ENCODE peak calls at places on chromosomes 7 and 10, in six cellular contexts. U, T, A, B, P and O are unnamed samples.
A peak's percentile ranks its signal among the peaks of the same experiment; 100 is the strongest.

GRCh38 chr7:129853661-129854268 is 99.0 kb downstream of the UBE2H start:
- DNase-seq in B (no peak), A (no peak), U (no peak), T (no peak), P (no peak), O (no peak)

GRCh38 chr7:128063025-128063560 is 31.9 kb upstream of the LRRC4 start:
- DNase-seq in U (no peak), A (no peak), T (no peak), B (no peak), P (no peak), O (no peak)

GRCh38 chr10:6211341-6212265 is 8.9 kb downstream of the PFKFB3 start:
- DNase-seq in T (no peak), A (peak; percentile 50), P (no peak), U (peak; percentile 85), B (no peak), O (no peak)

GRCh38 chr7:7953761-7954160 is 14.8 kb upstream of the GLCCI1 start:
- DNase-seq in U (no peak), P (no peak), B (no peak), T (no peak), A (no peak), O (no peak)

GRCh38 chr7:65251851-65252620 is 121.6 kb upstream of the ZNF92 start:
- DNase-seq in B (peak; percentile 53), P (peak; percentile 27), A (peak; percentile 85), U (peak; percentile 98), T (no peak), O (no peak)

GRCh38 chr7:140696679-140697446 is at the start of gene NDUFB2:
- DNase-seq in B (peak; percentile 67), T (peak; percentile 81), P (peak; percentile 57), A (peak; percentile 96), U (peak; percentile 96), O (peak; percentile 92)

GRCh38 chr10:84076540-84077195 is 62.6 kb upstream of the GHITM start:
- DNase-seq in T (peak; percentile 10), U (no peak), P (no peak), A (no peak), B (peak; percentile 19), O (no peak)

GRCh38 chr7:100566018-100566531 is 7.6 kb downstream of the SAP25 start:
- DNase-seq in B (no peak), A (no peak), U (peak; percentile 28), P (no peak), T (no peak), O (no peak)

GRCh38 chr7:92707435-92707834 is 117.2 kb upstream of the FAM133B start:
- DNase-seq in A (no peak), P (no peak), U (no peak), T (no peak), B (no peak), O (no peak)

GRCh38 chr10:131250454-131251145 is 60.9 kb downstream of the TCERG1L start:
- DNase-seq in B (no peak), U (no peak), P (no peak), T (no peak), A (no peak), O (no peak)

GRCh38 chr7:1700086-1700485 is 30.0 kb downstream of the ELFN1 start:
- DNase-seq in A (peak; percentile 29), B (no peak), U (peak; percentile 4), T (no peak), P (no peak), O (no peak)

GRCh38 chr10:131354380-131354779 is 42.9 kb upstream of the TCERG1L start:
- DNase-seq in A (peak; percentile 71), T (no peak), P (no peak), B (peak; percentile 3), U (no peak), O (no peak)

GRCh38 chr7:150996289-150997074 is 5.7 kb downstream of the NOS3 start:
- DNase-seq in P (no peak), T (no peak), B (no peak), A (no peak), U (peak; percentile 40), O (no peak)

GRCh38 chr7:155306677-155307470 is 9.2 kb downstream of the INSIG1 start:
- DNase-seq in A (no peak), U (no peak), T (no peak), B (no peak), P (no peak), O (no peak)
- TF ChIP-seq TAF1 in A (no peak), U (no peak), T (no peak), B (no peak), P (no peak), O (no peak)

DNA sequence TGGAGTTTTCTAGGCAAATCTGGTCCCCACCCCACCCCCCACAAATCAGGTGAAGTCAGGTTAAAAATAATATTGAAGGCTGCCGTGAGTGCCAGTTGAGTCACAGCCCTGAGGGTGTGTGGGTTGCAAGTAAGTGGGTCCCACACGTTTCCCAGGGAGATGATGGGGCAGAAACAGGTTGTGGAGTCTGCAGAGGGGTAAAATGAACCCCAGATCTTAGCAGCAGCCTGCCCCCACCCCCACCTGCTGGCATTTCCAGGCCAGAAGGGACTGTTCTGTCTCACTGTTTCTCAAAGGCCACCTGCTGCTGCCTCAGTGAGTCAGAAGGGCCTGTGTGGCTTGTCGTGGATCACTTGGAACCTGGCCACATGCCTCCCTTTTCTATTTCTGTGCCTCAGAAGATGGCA is 59.8 kb upstream of the SMNDC1 start:
- DNase-seq in U (no peak), P (no peak), A (no peak), B (no peak), T (no peak), O (no peak)
- TF ChIP-seq TAF1 in U (no peak), P (no peak), A (no peak), B (no peak), T (no peak), O (no peak)

DNA sequence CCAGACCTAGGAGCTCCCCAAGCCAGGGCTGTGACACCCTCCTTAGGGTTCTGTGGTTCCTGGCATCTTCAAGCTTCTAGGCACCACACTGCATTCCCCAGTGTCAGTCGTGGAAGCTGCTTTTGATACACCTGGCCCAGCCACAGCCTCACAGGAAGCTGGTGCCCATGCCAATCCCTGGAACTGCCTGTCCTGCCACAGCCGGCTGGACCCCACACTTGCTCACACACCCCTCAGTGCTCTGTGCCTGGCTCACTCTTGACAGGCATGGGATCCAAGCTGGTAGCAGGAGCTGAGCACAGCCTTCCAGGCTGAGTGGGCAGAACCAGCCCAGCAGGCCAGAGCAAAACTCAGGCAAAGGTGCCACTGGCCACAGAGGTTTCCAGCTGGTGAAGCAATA is 21.8 kb downstream of the LRRC72 start:
- DNase-seq in T (no peak), A (no peak), U (no peak), P (no peak), B (no peak), O (no peak)
- TF ChIP-seq TAF1 in T (no peak), A (no peak), U (no peak), P (no peak), B (no peak), O (no peak)

DNA sequence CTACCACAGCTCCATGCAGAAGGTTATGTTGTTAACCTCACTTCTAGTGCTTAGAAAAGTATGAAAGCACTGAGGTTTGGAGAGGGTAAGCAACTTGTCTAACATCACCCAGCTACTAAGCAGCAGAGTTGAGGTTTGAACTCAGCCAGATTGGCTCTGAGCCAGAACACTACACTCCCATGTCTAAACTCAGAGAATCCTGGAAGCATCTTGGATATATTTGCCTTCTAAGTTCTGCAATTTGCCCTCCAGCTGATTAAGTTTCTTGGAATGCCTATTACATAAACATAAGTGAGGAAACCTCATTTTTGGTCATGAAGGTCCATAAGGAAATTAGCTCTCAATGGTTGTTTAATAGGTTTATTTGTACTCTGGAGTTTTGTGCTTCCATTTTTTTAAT is 78.1 kb upstream of the PHYHIPL start:
- DNase-seq in T (no peak), U (no peak), A (no peak), B (no peak), P (no peak), O (no peak)
- TF ChIP-seq TAF1 in T (no peak), U (no peak), A (no peak), B (no peak), P (no peak), O (no peak)

GRCh38 chr7:33841658-33842057 is 63.7 kb upstream of the BMPER start:
- DNase-seq in P (no peak), U (no peak), B (no peak), A (no peak), T (no peak), O (no peak)

GRCh38 chr7:33841031-33841430 is 64.3 kb upstream of the BMPER start:
- DNase-seq in P (no peak), A (no peak), B (no peak), U (no peak), T (no peak), O (no peak)

GRCh38 chr7:33845991-33846509 is 59.3 kb upstream of the BMPER start:
- DNase-seq in B (no peak), U (no peak), P (no peak), A (no peak), T (no peak), O (no peak)

GRCh38 chr7:33837356-33837851 is 67.9 kb upstream of the BMPER start:
- DNase-seq in A (no peak), P (no peak), B (no peak), T (no peak), U (no peak), O (no peak)

DNA sequence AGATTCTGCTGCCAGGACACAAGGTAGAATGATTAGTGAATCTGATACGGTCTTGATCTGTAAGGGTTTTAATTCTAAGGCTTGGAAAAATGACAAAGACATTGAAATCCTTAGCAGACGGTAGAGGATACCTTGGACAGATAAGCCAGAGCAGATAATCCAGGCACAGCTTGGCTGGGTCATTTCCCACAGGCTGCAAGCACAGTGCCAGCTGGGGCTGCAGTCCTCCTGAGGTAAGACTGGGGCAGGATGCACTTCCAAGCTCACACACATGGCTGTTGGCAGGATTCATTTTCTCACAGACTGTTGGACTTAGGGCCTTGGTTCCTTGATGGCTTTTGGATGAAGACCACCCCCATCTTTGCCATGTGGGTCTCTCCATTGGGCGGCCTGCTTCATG is 63.2 kb upstream of the BMPER start:
- DNase-seq in B (no peak), A (no peak), T (no peak), P (no peak), U (no peak), O (no peak)
- TF ChIP-seq TAF1 in B (no peak), A (no peak), T (no peak), P (no peak), U (no peak), O (no peak)

DNA sequence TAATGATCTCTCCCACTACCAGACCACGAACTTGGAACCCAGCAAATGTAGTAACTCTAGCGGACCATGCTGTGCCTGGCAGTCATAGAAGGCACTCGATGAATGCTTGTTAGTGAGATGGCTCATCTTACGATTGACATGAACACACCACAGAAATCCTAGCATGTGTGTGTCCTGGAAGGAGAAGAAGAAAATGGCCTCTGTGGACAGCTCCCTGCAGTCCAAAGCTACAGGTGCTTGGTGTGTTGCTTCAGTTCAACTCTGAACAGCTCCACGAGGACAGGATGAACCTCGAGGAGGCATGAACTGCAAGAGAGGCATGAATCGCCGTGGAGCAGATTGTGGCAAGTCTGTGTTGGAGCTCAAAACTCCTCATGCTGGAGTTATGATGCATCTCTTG is 93.5 kb downstream of the KLF6 start:
- DNase-seq in A (no peak), B (no peak), P (no peak), U (no peak), T (no peak), O (no peak)
- TF ChIP-seq TAF1 in A (no peak), B (no peak), P (no peak), U (no peak), T (no peak), O (no peak)

DNA sequence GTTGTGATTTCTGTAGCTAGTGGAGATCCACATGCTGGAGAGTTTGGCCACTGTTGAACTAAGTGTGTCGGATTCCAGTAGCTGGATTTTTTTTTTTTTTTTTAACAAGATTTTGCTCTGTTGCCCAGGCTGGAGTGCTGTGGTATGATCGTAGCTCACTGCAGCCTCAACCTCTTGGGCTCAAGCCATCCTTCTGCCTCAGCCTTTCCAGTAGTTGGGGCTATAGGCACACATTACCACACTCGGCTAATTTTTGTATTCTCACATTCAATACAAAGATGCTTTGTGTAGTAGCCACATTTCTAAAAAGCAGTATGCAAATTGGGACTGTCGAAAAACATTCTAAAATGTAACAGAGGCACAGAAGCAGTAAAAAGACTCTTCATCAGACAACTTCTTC is 63.5 kb downstream of the RABGEF1 start:
- DNase-seq in U (no peak), A (no peak), P (no peak), B (no peak), T (no peak), O (no peak)
- TF ChIP-seq TAF1 in U (no peak), A (no peak), P (no peak), B (no peak), T (no peak), O (no peak)